ENCODE peak calls at places on chromosome 17, in four cellular contexts. J is NCI-H1048; O is activated CD4-positive, alpha-beta T cell treated with anti-CD3 and anti-CD28 coated beads, Interleukin-2, amount 50 U/mL, for 1 hour; D is NCI-H2029 treated with DMSO at 0.1 percent for 48 hours. U is an unnamed sample.

GRCh38 chr17:44467108-44467507 is 36.1 kb downstream of the GPATCH8 start:
- DNase-seq in J (no peak), O (no peak), D (no peak), U (no peak)

GRCh38 chr17:64984776-64985521 is 65.7 kb upstream of the LRRC37A3 start:
- DNase-seq in J (no peak), O (peak; percentile 50), D (no peak), U (no peak)

GRCh38 chr17:46795379-46795952 is 23.0 kb downstream of the WNT3 start:
- DNase-seq in J (no peak), O (no peak), D (no peak), U (no peak)

GRCh38 chr17:77451894-77452852 is 311.4 kb downstream of the SEC14L1 start:
- DNase-seq in J (no peak), O (no peak), D (no peak), U (peak; percentile 54)

GRCh38 chr17:7551396-7551795 is 2.5 kb downstream of the TNFSF12 start:
- DNase-seq in J (no peak), O (no peak), D (no peak), U (no peak)

GRCh38 chr17:45353047-45353446 is 36.2 kb upstream of the MAP3K14 start:
- DNase-seq in J (no peak), O (no peak), D (no peak), U (peak; percentile 51)

GRCh38 chr17:32528825-32529224 is 42.0 kb downstream of the CDK5R1 start:
- DNase-seq in J (no peak), O (no peak), D (no peak), U (no peak)

GRCh38 chr17:791807-792206 is 9.7 kb downstream of the MRM3 start:
- DNase-seq in J (no peak), O (no peak), D (no peak), U (no peak)

GRCh38 chr17:4304417-4305027 is 40.7 kb upstream of the ANKFY1 start:
- DNase-seq in J (peak; percentile 33), O (peak; percentile 51), D (peak; percentile 23), U (peak; percentile 65)

GRCh38 chr17:74746922-74747321 is 1.5 kb upstream of the NHERF1 start:
- DNase-seq in J (no peak), O (no peak), D (no peak), U (no peak)

GRCh38 chr17:61389670-61390478 is 9.8 kb upstream of the TBX2 start:
- DNase-seq in J (no peak), O (peak; percentile 34), D (no peak), U (peak; percentile 61)

GRCh38 chr17:48037924-48038323 is 327 bp upstream of the COPZ2 start:
- DNase-seq in J (no peak), O (no peak), D (no peak), U (no peak)

GRCh38 chr17:8940866-8941471 is 24.5 kb downstream of the PIK3R5 start:
- DNase-seq in J (no peak), O (peak; percentile 47), D (no peak), U (no peak)

GRCh38 chr17:49986396-49987289 is 8.4 kb downstream of the DLX3 start:
- DNase-seq in J (no peak), O (no peak), D (no peak), U (no peak)

GRCh38 chr17:78967782-78968362 is 11.9 kb downstream of the LGALS3BP start:
- DNase-seq in J (no peak), O (no peak), D (no peak), U (no peak)

GRCh38 chr17:79201536-79202227 is 127.1 kb downstream of the ENGASE start:
- DNase-seq in J (no peak), O (no peak), D (no peak), U (no peak)

GRCh38 chr17:44921122-44921882 is 6.0 kb upstream of the GFAP start:
- DNase-seq in J (no peak), O (no peak), D (no peak), U (no peak)

GRCh38 chr17:82839617-82840292 is at the start of gene ZNF750:
- DNase-seq in J (no peak), O (no peak), D (no peak), U (no peak)

GRCh38 chr17:17691468-17692263 is 10.4 kb downstream of the RAI1 start:
- DNase-seq in J (no peak), O (no peak), D (no peak), U (no peak)

GRCh38 chr17:36847293-36847645 is 90.0 kb upstream of the LHX1 start:
- DNase-seq in J (no peak), O (no peak), D (no peak), U (no peak)

GRCh38 chr17:40475234-40476210 is 25.9 kb downstream of the TNS4 start:
- DNase-seq in J (no peak), O (no peak), D (no peak), U (no peak)

GRCh38 chr17:60832206-60832605 is 154.6 kb downstream of the BCAS3 start:
- DNase-seq in J (no peak), O (no peak), D (no peak), U (no peak)

GRCh38 chr17:75521290-75521689 is 4.2 kb upstream of the LLGL2 start:
- DNase-seq in J (no peak), O (no peak), D (no peak), U (no peak)

GRCh38 chr17:40836020-40836419 is 13.6 kb upstream of the KRT10 start:
- DNase-seq in J (no peak), O (no peak), D (no peak), U (no peak)

GRCh38 chr17:81310963-81311550 is 15.9 kb upstream of the SLC38A10 start:
- DNase-seq in J (no peak), O (no peak), D (no peak), U (no peak)

GRCh38 chr17:6797718-6798351 is 21.8 kb downstream of the FBXO39 start:
- DNase-seq in J (no peak), O (no peak), D (no peak), U (no peak)

GRCh38 chr17:5381542-5381941 is 37.9 kb downstream of the NUP88 start:
- DNase-seq in J (no peak), O (no peak), D (no peak), U (no peak)

GRCh38 chr17:74877592-74878543 is 5.1 kb upstream of the FDXR start:
- DNase-seq in J (no peak), O (no peak), D (no peak), U (no peak)

GRCh38 chr17:67496286-67496685 is 119.2 kb downstream of the PITPNC1 start:
- DNase-seq in J (no peak), O (no peak), D (no peak), U (no peak)

GRCh38 chr17:77851921-77852320 is 106.6 kb upstream of the TNRC6C start:
- DNase-seq in J (no peak), O (no peak), D (no peak), U (no peak)

GRCh38 chr17:83137523-83137922 is 58.1 kb downstream of the METRNL start:
- DNase-seq in J (no peak), O (no peak), D (no peak), U (no peak)

GRCh38 chr17:71548540-71549190 is 572.2 kb upstream of the SOX9 start:
- DNase-seq in J (no peak), O (no peak), D (no peak), U (no peak)

GRCh38 chr17:30253316-30253715 is 17.8 kb upstream of the SLC6A4 start:
- DNase-seq in J (no peak), O (no peak), D (no peak), U (no peak)

GRCh38 chr17:48505788-48506187 is 25.0 kb downstream of the HOXB1 start:
- DNase-seq in J (no peak), O (peak; percentile 28), D (peak; percentile 88), U (no peak)

GRCh38 chr17:79374087-79374486 is 236.8 kb downstream of the RBFOX3 start:
- DNase-seq in J (no peak), O (no peak), D (no peak), U (no peak)

GRCh38 chr17:81566461-81567126 is 14.4 kb upstream of the FAAP100 start:
- DNase-seq in J (peak; percentile 27), O (no peak), D (peak; percentile 64), U (no peak)

GRCh38 chr17:80169784-80170500 is at the start of gene CARD14:
- DNase-seq in J (no peak), O (no peak), D (no peak), U (no peak)

GRCh38 chr17:1471931-1472727 is 16.1 kb upstream of the CRK start:
- DNase-seq in J (no peak), O (no peak), D (no peak), U (no peak)

GRCh38 chr17:30210366-30210765 is 25.1 kb downstream of the SLC6A4 start:
- DNase-seq in J (no peak), O (no peak), D (no peak), U (no peak)

U was measured in stimulated activated CD4-positive, alpha-beta T cell treated with anti-CD3 and anti-CD28 coated beads, Interleukin-2, amount 100 ng/mL, for 24 hours.